ENCODE peak calls at places on chromosomes 11 and 22, in ten cellular contexts. One of them, this sample, is unnamed.

GRCh38 chr11:128552783-128553661 is 34.3 kb downstream of the ETS1 start:
- DNase-seq in activated naive CD4-positive, alpha-beta T cell treated with anti-CD3 and anti-CD28 coated beads, Interleukin-2, amount 10 ng/mL, durations not matched to agents 7 days and 5 days: no peak
- DNase-seq in sigmoid colon: no peak
- DNase-seq in amniotic stem cell: no peak
- DNase-seq in neural progenitor cell: peak
- DNase-seq in psoas muscle: no peak
- DNase-seq in globus pallidus: peak
- DNase-seq in T1000: no peak
- DNase-seq in neural crest cell: peak
- DNase-seq in anterior cingulate cortex: peak
- DNase-seq in this sample: no peak

GRCh38 chr11:134845474-134846435 is 433.7 kb upstream of the B3GAT1 start:
- DNase-seq in amniotic stem cell: no peak
- DNase-seq in neural crest cell: no peak
- DNase-seq in activated naive CD4-positive, alpha-beta T cell treated with anti-CD3 and anti-CD28 coated beads, Interleukin-2, amount 10 ng/mL, durations not matched to agents 7 days and 5 days: no peak
- DNase-seq in globus pallidus: no peak
- DNase-seq in anterior cingulate cortex: no peak
- DNase-seq in T1000: no peak
- DNase-seq in neural progenitor cell: no peak
- DNase-seq in sigmoid colon: no peak
- DNase-seq in psoas muscle: no peak
- DNase-seq in this sample: no peak

GRCh38 chr22:19974233-19974861 is 32.7 kb upstream of the TXNRD2 start:
- DNase-seq in psoas muscle: no peak
- DNase-seq in globus pallidus: no peak
- DNase-seq in sigmoid colon: no peak
- DNase-seq in neural progenitor cell: peak
- DNase-seq in activated naive CD4-positive, alpha-beta T cell treated with anti-CD3 and anti-CD28 coated beads, Interleukin-2, amount 10 ng/mL, durations not matched to agents 7 days and 5 days: peak
- DNase-seq in neural crest cell: peak
- DNase-seq in amniotic stem cell: no peak
- DNase-seq in anterior cingulate cortex: peak
- DNase-seq in T1000: no peak
- DNase-seq in this sample: no peak

GRCh38 chr22:31629741-31630184 is 32.3 kb downstream of the PISD start:
- DNase-seq in neural crest cell: no peak
- DNase-seq in psoas muscle: no peak
- DNase-seq in sigmoid colon: no peak
- DNase-seq in amniotic stem cell: no peak
- DNase-seq in globus pallidus: no peak
- DNase-seq in activated naive CD4-positive, alpha-beta T cell treated with anti-CD3 and anti-CD28 coated beads, Interleukin-2, amount 10 ng/mL, durations not matched to agents 7 days and 5 days: no peak
- DNase-seq in anterior cingulate cortex: no peak
- DNase-seq in neural progenitor cell: no peak
- DNase-seq in T1000: no peak
- DNase-seq in this sample: no peak

GRCh38 chr11:69958308-69958707 is 119.8 kb upstream of the ANO1 start:
- DNase-seq in anterior cingulate cortex: no peak
- DNase-seq in neural crest cell: no peak
- DNase-seq in sigmoid colon: no peak
- DNase-seq in activated naive CD4-positive, alpha-beta T cell treated with anti-CD3 and anti-CD28 coated beads, Interleukin-2, amount 10 ng/mL, durations not matched to agents 7 days and 5 days: no peak
- DNase-seq in T1000: no peak
- DNase-seq in psoas muscle: no peak
- DNase-seq in neural progenitor cell: no peak
- DNase-seq in globus pallidus: no peak
- DNase-seq in amniotic stem cell: no peak
- DNase-seq in this sample: peak

GRCh38 chr11:66707486-66707885 is 21.5 kb downstream of the SPTBN2 start:
- DNase-seq in amniotic stem cell: no peak
- DNase-seq in psoas muscle: peak
- DNase-seq in neural progenitor cell: no peak
- DNase-seq in anterior cingulate cortex: no peak
- DNase-seq in neural crest cell: no peak
- DNase-seq in activated naive CD4-positive, alpha-beta T cell treated with anti-CD3 and anti-CD28 coated beads, Interleukin-2, amount 10 ng/mL, durations not matched to agents 7 days and 5 days: no peak
- DNase-seq in globus pallidus: no peak
- DNase-seq in sigmoid colon: no peak
- DNase-seq in T1000: no peak
- DNase-seq in this sample: no peak

GRCh38 chr11:128422576-128423370 is 164.6 kb downstream of the ETS1 start:
- DNase-seq in neural progenitor cell: peak
- DNase-seq in neural crest cell: no peak
- DNase-seq in psoas muscle: peak
- DNase-seq in sigmoid colon: no peak
- DNase-seq in anterior cingulate cortex: no peak
- DNase-seq in T1000: no peak
- DNase-seq in activated naive CD4-positive, alpha-beta T cell treated with anti-CD3 and anti-CD28 coated beads, Interleukin-2, amount 10 ng/mL, durations not matched to agents 7 days and 5 days: peak
- DNase-seq in amniotic stem cell: no peak
- DNase-seq in globus pallidus: no peak
- DNase-seq in this sample: no peak

GRCh38 chr22:50250555-50251471 is at the start of gene HDAC10:
- DNase-seq in globus pallidus: no peak
- DNase-seq in T1000: no peak
- DNase-seq in psoas muscle: peak
- DNase-seq in neural progenitor cell: peak
- DNase-seq in neural crest cell: peak
- DNase-seq in activated naive CD4-positive, alpha-beta T cell treated with anti-CD3 and anti-CD28 coated beads, Interleukin-2, amount 10 ng/mL, durations not matched to agents 7 days and 5 days: peak
- DNase-seq in anterior cingulate cortex: no peak
- DNase-seq in amniotic stem cell: peak
- DNase-seq in sigmoid colon: peak
- DNase-seq in this sample: no peak

GRCh38 chr22:19751497-19752245 is 8.9 kb upstream of the TBX1 start:
- DNase-seq in activated naive CD4-positive, alpha-beta T cell treated with anti-CD3 and anti-CD28 coated beads, Interleukin-2, amount 10 ng/mL, durations not matched to agents 7 days and 5 days: no peak
- DNase-seq in globus pallidus: no peak
- DNase-seq in T1000: no peak
- DNase-seq in amniotic stem cell: no peak
- DNase-seq in anterior cingulate cortex: no peak
- DNase-seq in neural crest cell: no peak
- DNase-seq in neural progenitor cell: no peak
- DNase-seq in sigmoid colon: no peak
- DNase-seq in psoas muscle: no peak
- DNase-seq in this sample: no peak

GRCh38 chr11:22192642-22193347 is at the start of gene ANO5:
- DNase-seq in T1000: peak
- DNase-seq in sigmoid colon: peak
- DNase-seq in anterior cingulate cortex: peak
- DNase-seq in globus pallidus: peak
- DNase-seq in neural crest cell: peak
- DNase-seq in amniotic stem cell: no peak
- DNase-seq in psoas muscle: peak
- DNase-seq in activated naive CD4-positive, alpha-beta T cell treated with anti-CD3 and anti-CD28 coated beads, Interleukin-2, amount 10 ng/mL, durations not matched to agents 7 days and 5 days: no peak
- DNase-seq in neural progenitor cell: peak
- DNase-seq in this sample: no peak

GRCh38 chr11:12123177-12123576 is 12.8 kb downstream of the MICAL2 start:
- DNase-seq in neural crest cell: no peak
- DNase-seq in sigmoid colon: no peak
- DNase-seq in neural progenitor cell: no peak
- DNase-seq in psoas muscle: no peak
- DNase-seq in amniotic stem cell: no peak
- DNase-seq in T1000: no peak
- DNase-seq in activated naive CD4-positive, alpha-beta T cell treated with anti-CD3 and anti-CD28 coated beads, Interleukin-2, amount 10 ng/mL, durations not matched to agents 7 days and 5 days: no peak
- DNase-seq in globus pallidus: no peak
- DNase-seq in anterior cingulate cortex: no peak
- DNase-seq in this sample: no peak

GRCh38 chr11:126132319-126132718 is 69.7 kb upstream of the CDON start:
- DNase-seq in psoas muscle: peak
- DNase-seq in activated naive CD4-positive, alpha-beta T cell treated with anti-CD3 and anti-CD28 coated beads, Interleukin-2, amount 10 ng/mL, durations not matched to agents 7 days and 5 days: no peak
- DNase-seq in neural crest cell: no peak
- DNase-seq in T1000: no peak
- DNase-seq in anterior cingulate cortex: no peak
- DNase-seq in sigmoid colon: peak
- DNase-seq in globus pallidus: no peak
- DNase-seq in amniotic stem cell: no peak
- DNase-seq in neural progenitor cell: no peak
- DNase-seq in this sample: no peak

GRCh38 chr11:118938491-118939411 is 13.0 kb upstream of the BCL9L start:
- DNase-seq in globus pallidus: no peak
- DNase-seq in psoas muscle: no peak
- DNase-seq in sigmoid colon: no peak
- DNase-seq in neural progenitor cell: no peak
- DNase-seq in amniotic stem cell: no peak
- DNase-seq in neural crest cell: no peak
- DNase-seq in T1000: no peak
- DNase-seq in anterior cingulate cortex: no peak
- DNase-seq in activated naive CD4-positive, alpha-beta T cell treated with anti-CD3 and anti-CD28 coated beads, Interleukin-2, amount 10 ng/mL, durations not matched to agents 7 days and 5 days: no peak
- DNase-seq in this sample: no peak

GRCh38 chr22:49961601-49962011 is 1.0 kb downstream of the PIM3 start:
- DNase-seq in T1000: no peak
- DNase-seq in neural crest cell: no peak
- DNase-seq in anterior cingulate cortex: no peak
- DNase-seq in neural progenitor cell: peak
- DNase-seq in psoas muscle: peak
- DNase-seq in sigmoid colon: no peak
- DNase-seq in globus pallidus: no peak
- DNase-seq in activated naive CD4-positive, alpha-beta T cell treated with anti-CD3 and anti-CD28 coated beads, Interleukin-2, amount 10 ng/mL, durations not matched to agents 7 days and 5 days: no peak
- DNase-seq in amniotic stem cell: no peak
- DNase-seq in this sample: no peak

GRCh38 chr22:49760630-49761571 is 66.8 kb downstream of the BRD1 start:
- DNase-seq in activated naive CD4-positive, alpha-beta T cell treated with anti-CD3 and anti-CD28 coated beads, Interleukin-2, amount 10 ng/mL, durations not matched to agents 7 days and 5 days: peak
- DNase-seq in globus pallidus: no peak
- DNase-seq in anterior cingulate cortex: no peak
- DNase-seq in sigmoid colon: no peak
- DNase-seq in neural crest cell: no peak
- DNase-seq in psoas muscle: peak
- DNase-seq in amniotic stem cell: no peak
- DNase-seq in T1000: no peak
- DNase-seq in neural progenitor cell: no peak
- DNase-seq in this sample: no peak

GRCh38 chr11:17770048-17770652 is 35.6 kb downstream of the KCNC1 start:
- DNase-seq in amniotic stem cell: no peak
- DNase-seq in T1000: no peak
- DNase-seq in globus pallidus: no peak
- DNase-seq in neural crest cell: no peak
- DNase-seq in neural progenitor cell: no peak
- DNase-seq in anterior cingulate cortex: no peak
- DNase-seq in activated naive CD4-positive, alpha-beta T cell treated with anti-CD3 and anti-CD28 coated beads, Interleukin-2, amount 10 ng/mL, durations not matched to agents 7 days and 5 days: no peak
- DNase-seq in sigmoid colon: no peak
- DNase-seq in psoas muscle: peak
- DNase-seq in this sample: no peak

GRCh38 chr22:17872491-17872890 is 98.2 kb upstream of the BID start:
- DNase-seq in neural progenitor cell: no peak
- DNase-seq in activated naive CD4-positive, alpha-beta T cell treated with anti-CD3 and anti-CD28 coated beads, Interleukin-2, amount 10 ng/mL, durations not matched to agents 7 days and 5 days: no peak
- DNase-seq in anterior cingulate cortex: no peak
- DNase-seq in neural crest cell: no peak
- DNase-seq in T1000: no peak
- DNase-seq in sigmoid colon: no peak
- DNase-seq in psoas muscle: peak
- DNase-seq in amniotic stem cell: no peak
- DNase-seq in globus pallidus: no peak
- DNase-seq in this sample: no peak

GRCh38 chr11:94117871-94118270 is 10.8 kb upstream of the PANX1 start:
- DNase-seq in globus pallidus: no peak
- DNase-seq in T1000: no peak
- DNase-seq in anterior cingulate cortex: no peak
- DNase-seq in activated naive CD4-positive, alpha-beta T cell treated with anti-CD3 and anti-CD28 coated beads, Interleukin-2, amount 10 ng/mL, durations not matched to agents 7 days and 5 days: no peak
- DNase-seq in amniotic stem cell: no peak
- DNase-seq in neural progenitor cell: no peak
- DNase-seq in neural crest cell: no peak
- DNase-seq in sigmoid colon: no peak
- DNase-seq in psoas muscle: no peak
- DNase-seq in this sample: no peak

GRCh38 chr22:17678817-17679385 is 40.3 kb downstream of the BCL2L13 start:
- DNase-seq in sigmoid colon: no peak
- DNase-seq in neural crest cell: no peak
- DNase-seq in anterior cingulate cortex: no peak
- DNase-seq in amniotic stem cell: no peak
- DNase-seq in globus pallidus: no peak
- DNase-seq in psoas muscle: no peak
- DNase-seq in neural progenitor cell: no peak
- DNase-seq in T1000: no peak
- DNase-seq in activated naive CD4-positive, alpha-beta T cell treated with anti-CD3 and anti-CD28 coated beads, Interleukin-2, amount 10 ng/mL, durations not matched to agents 7 days and 5 days: no peak
- DNase-seq in this sample: no peak